ENCODE peak calls at places on chromosomes 5 and 9, in ten cellular contexts. V, H, W, Y, E, I, Z, B, S and G are unnamed samples.

GRCh38 chr5:117149312-117149711 is 574.7 kb upstream of the SEMA6A start:
- ATAC-seq in B (no peak), H (no peak), S (no peak), E (no peak), V (no peak), W (no peak), I (no peak), Z (no peak), Y (no peak), G (no peak)

GRCh38 chr9:97315550-97315949 is 8.1 kb downstream of the CCDC180 start:
- ATAC-seq in S (no peak), W (no peak), B (no peak), H (no peak), I (no peak), E (no peak), V (no peak), Z (no peak), Y (no peak), G (no peak)

GRCh38 chr5:103708601-103709000 is 146.0 kb upstream of the NUDT12 start:
- ATAC-seq in W (no peak), S (no peak), Z (no peak), E (no peak), B (no peak), H (no peak), Y (no peak), I (no peak), V (no peak), G (no peak)

GRCh38 chr9:134333234-134333873 is 7.1 kb downstream of the RXRA start:
- ATAC-seq in Y (no peak), B (no peak), S (no peak), Z (peak; percentile 7), I (peak; percentile 33), V (no peak), W (no peak), E (no peak), H (no peak), G (no peak)

GRCh38 chr5:180976518-180976917 is 12.1 kb upstream of the BTNL3 start:
- ATAC-seq in V (no peak), I (peak; percentile 40), S (no peak), W (no peak), E (no peak), Y (no peak), Z (no peak), H (no peak), B (no peak), G (no peak)

GRCh38 chr9:37903581-37903830 is 421 bp downstream of the SLC25A51 start:
- ATAC-seq in Z (no peak), W (no peak), S (no peak), H (peak; percentile 72), I (peak; percentile 69), Y (peak; percentile 30), B (no peak), E (peak; percentile 48), V (peak; percentile 55), G (peak; percentile 64)

GRCh38 chr5:12623408-12623807 is 719.2 kb upstream of the CTNND2 start:
- ATAC-seq in I (no peak), W (no peak), E (no peak), Y (no peak), B (no peak), S (no peak), Z (no peak), H (no peak), V (no peak), G (no peak)

GRCh38 chr9:98201102-98201501 is 8.7 kb upstream of the CORO2A start:
- ATAC-seq in V (no peak), H (no peak), W (no peak), Z (no peak), S (peak; percentile 48), E (no peak), Y (no peak), I (no peak), B (no peak), G (no peak)

GRCh38 chr5:151348789-151349188 is 1.4 kb upstream of the SLC36A2 start:
- ATAC-seq in B (no peak), Z (no peak), W (no peak), E (no peak), H (no peak), Y (no peak), I (no peak), V (no peak), S (no peak), G (no peak)

GRCh38 chr5:80127037-80127642 is 92.0 kb downstream of the THBS4 start:
- ATAC-seq in H (peak; percentile 62), V (no peak), S (no peak), Y (no peak), E (no peak), B (peak; percentile 46), I (peak; percentile 67), W (peak; percentile 45), Z (peak; percentile 57), G (no peak)

GRCh38 chr5:150317048-150318003 is 14.6 kb upstream of the ARSI start:
- ATAC-seq in W (no peak), Z (peak; percentile 9), I (peak; percentile 33), V (peak; percentile 80), H (peak; percentile 83), B (peak; percentile 17), S (no peak), E (no peak), Y (no peak), G (peak; percentile 82)

GRCh38 chr5:597871-598563 is 14.1 kb upstream of the CEP72 start:
- ATAC-seq in Z (no peak), V (no peak), I (no peak), S (no peak), B (no peak), H (no peak), W (no peak), Y (no peak), E (no peak), G (no peak)

GRCh38 chr5:115545065-115545882 is 699 bp upstream of the FEM1C start:
- ATAC-seq in I (no peak), B (no peak), Y (no peak), E (no peak), W (peak; percentile 4), V (peak; percentile 2), Z (no peak), H (peak; percentile 6), S (no peak), G (no peak)

GRCh38 chr5:130270786-130271185 is 366.5 kb downstream of the CHSY3 start:
- ATAC-seq in Y (no peak), W (no peak), I (no peak), E (no peak), V (no peak), B (no peak), S (no peak), Z (no peak), H (no peak), G (peak; percentile 77)